ENCODE peak calls at places on chromosomes 12 and 14, in five cellular contexts. Y, R, A, L and P are unnamed samples.

GRCh38 chr12:107415066-107415465 is 270.5 kb upstream of the PWP1 start:
- DNase-seq in Y (no peak), A (no peak), L (no peak), R (no peak), P (peak)

GRCh38 chr12:46921048-46921753 is 95.4 kb upstream of the SLC38A4 start:
- DNase-seq in A (no peak), R (no peak), Y (no peak), L (no peak), P (no peak)

GRCh38 chr12:127262658-127263057 is 1004.3 kb upstream of the TMEM132C start:
- DNase-seq in Y (no peak), R (no peak), A (no peak), L (no peak), P (no peak)

GRCh38 chr12:15558915-15559528 is 230.2 kb downstream of the EPS8 start:
- DNase-seq in L (no peak), R (no peak), A (no peak), Y (no peak), P (peak)

GRCh38 chr14:96052541-96053105 is 13.5 kb downstream of the C14orf132 start:
- DNase-seq in L (peak), A (no peak), Y (no peak), R (peak), P (no peak)

GRCh38 chr14:100078997-100079561 is 13.9 kb downstream of the EVL start:
- DNase-seq in L (no peak), A (no peak), Y (peak), R (peak), P (peak)

GRCh38 chr14:80973918-80974317 is 18.5 kb downstream of the TSHR start:
- DNase-seq in L (no peak), R (no peak), A (no peak), Y (no peak), P (no peak)

GRCh38 chr12:131908716-131909595 is 14.5 kb downstream of the ULK1 start:
- DNase-seq in R (no peak), Y (no peak), A (no peak), L (no peak), P (no peak)

GRCh38 chr12:91718326-91718725 is 427.3 kb downstream of the BTG1 start:
- DNase-seq in L (no peak), R (no peak), Y (no peak), A (no peak), P (no peak)

GRCh38 chr12:50620050-50620974 is 115.5 kb downstream of the DIP2B start:
- DNase-seq in L (no peak), Y (peak), A (no peak), R (no peak), P (peak)

GRCh38 chr14:65302571-65303184 is 109.9 kb upstream of the FUT8 start:
- DNase-seq in R (no peak), Y (no peak), A (no peak), L (no peak), P (no peak)

GRCh38 chr12:70994217-70994788 is 73.8 kb upstream of the PTPRR start:
- DNase-seq in Y (no peak), A (no peak), L (no peak), R (no peak), P (peak)

GRCh38 chr14:50954811-50955372 is 10.6 kb upstream of the PYGL start:
- DNase-seq in R (no peak), Y (peak), L (no peak), A (no peak), P (no peak)

GRCh38 chr12:24034160-24034559 is 84.7 kb upstream of the SOX5 start:
- DNase-seq in R (no peak), A (no peak), Y (no peak), L (no peak), P (no peak)

GRCh38 chr12:44509471-44509870 is 366.6 kb downstream of the NELL2 start:
- DNase-seq in A (no peak), L (no peak), R (no peak), Y (no peak), P (peak)

GRCh38 chr14:70754989-70755388 is 54.3 kb downstream of the MAP3K9 start:
- DNase-seq in A (no peak), Y (no peak), R (no peak), L (no peak), P (no peak)

GRCh38 chr12:79444089-79444488 is 246.7 kb downstream of the PAWR start:
- DNase-seq in Y (no peak), A (no peak), L (no peak), R (no peak), P (no peak)

GRCh38 chr14:55628426-55628825 is 48.4 kb downstream of the KTN1 start:
- DNase-seq in R (no peak), L (no peak), Y (no peak), A (no peak), P (no peak)

GRCh38 chr14:75279739-75280447 is 1.3 kb downstream of the FOS start:
- DNase-seq in A (no peak), L (no peak), Y (peak), R (no peak), P (no peak)

GRCh38 chr14:72666610-72667009 is 227.3 kb downstream of the DPF3 start:
- DNase-seq in Y (no peak), L (no peak), A (no peak), R (no peak), P (peak)